ENCODE peak calls at places on chromosomes 7 and 10, in ten cellular contexts. One of them, this sample, is unnamed.

GRCh38 chr7:132381742-132382472 is 194.4 kb downstream of the PLXNA4 start:
- DNase-seq in fibroblast of pulmonary artery: peak; percentile 3
- DNase-seq in right cardiac atrium: no peak
- DNase-seq in spleen: peak; percentile 44
- DNase-seq in AG10803: no peak
- DNase-seq in retinal pigment epithelial cell: no peak
- DNase-seq in neural progenitor cell: no peak
- DNase-seq in tibial nerve: no peak
- DNase-seq in psoas muscle: no peak
- DNase-seq in brain microvascular endothelial cell: no peak
- DNase-seq in this sample: no peak

GRCh38 chr7:2151801-2152612 is 80.7 kb downstream of the MAD1L1 start:
- DNase-seq in right cardiac atrium: peak; percentile 10
- DNase-seq in neural progenitor cell: no peak
- DNase-seq in spleen: peak; percentile 59
- DNase-seq in tibial nerve: no peak
- DNase-seq in retinal pigment epithelial cell: no peak
- DNase-seq in AG10803: no peak
- DNase-seq in fibroblast of pulmonary artery: no peak
- DNase-seq in psoas muscle: peak; percentile 39
- DNase-seq in brain microvascular endothelial cell: no peak
- DNase-seq in this sample: no peak

GRCh38 chr7:4845740-4846142 is 16.1 kb downstream of the PAPOLB start:
- DNase-seq in fibroblast of pulmonary artery: peak; percentile 56
- DNase-seq in tibial nerve: no peak
- DNase-seq in retinal pigment epithelial cell: no peak
- DNase-seq in AG10803: peak; percentile 5
- DNase-seq in psoas muscle: no peak
- DNase-seq in right cardiac atrium: peak; percentile 70
- DNase-seq in spleen: no peak
- DNase-seq in brain microvascular endothelial cell: no peak
- DNase-seq in neural progenitor cell: peak; percentile 74
- DNase-seq in this sample: peak; percentile 39

GRCh38 chr7:43522406-43523156 is 60.3 kb upstream of the STK17A start:
- DNase-seq in fibroblast of pulmonary artery: peak; percentile 37
- DNase-seq in retinal pigment epithelial cell: no peak
- DNase-seq in brain microvascular endothelial cell: peak; percentile 61
- DNase-seq in neural progenitor cell: no peak
- DNase-seq in psoas muscle: no peak
- DNase-seq in AG10803: peak; percentile 92
- DNase-seq in spleen: no peak
- DNase-seq in tibial nerve: no peak
- DNase-seq in right cardiac atrium: no peak
- DNase-seq in this sample: peak; percentile 92

GRCh38 chr10:73969224-73969811 is 28.6 kb upstream of the VCL start:
- DNase-seq in retinal pigment epithelial cell: no peak
- DNase-seq in tibial nerve: no peak
- DNase-seq in right cardiac atrium: no peak
- DNase-seq in AG10803: no peak
- DNase-seq in brain microvascular endothelial cell: no peak
- DNase-seq in neural progenitor cell: no peak
- DNase-seq in spleen: no peak
- DNase-seq in fibroblast of pulmonary artery: peak; percentile 56
- DNase-seq in psoas muscle: no peak
- DNase-seq in this sample: no peak

GRCh38 chr10:68224810-68225209 is 7.1 kb downstream of the ATOH7 start:
- DNase-seq in retinal pigment epithelial cell: no peak
- DNase-seq in fibroblast of pulmonary artery: peak; percentile 23
- DNase-seq in brain microvascular endothelial cell: no peak
- DNase-seq in right cardiac atrium: no peak
- DNase-seq in neural progenitor cell: no peak
- DNase-seq in spleen: no peak
- DNase-seq in tibial nerve: no peak
- DNase-seq in AG10803: peak; percentile 31
- DNase-seq in psoas muscle: no peak
- DNase-seq in this sample: no peak

GRCh38 chr10:122390271-122390670 is 15.8 kb downstream of the PLEKHA1 start:
- DNase-seq in spleen: no peak
- DNase-seq in right cardiac atrium: no peak
- DNase-seq in retinal pigment epithelial cell: no peak
- DNase-seq in tibial nerve: no peak
- DNase-seq in AG10803: no peak
- DNase-seq in brain microvascular endothelial cell: no peak
- DNase-seq in neural progenitor cell: no peak
- DNase-seq in fibroblast of pulmonary artery: no peak
- DNase-seq in psoas muscle: no peak
- DNase-seq in this sample: no peak

GRCh38 chr7:111196655-111197054 is 105.7 kb downstream of the LRRN3 start:
- DNase-seq in neural progenitor cell: no peak
- DNase-seq in right cardiac atrium: no peak
- DNase-seq in brain microvascular endothelial cell: no peak
- DNase-seq in tibial nerve: no peak
- DNase-seq in spleen: no peak
- DNase-seq in AG10803: no peak
- DNase-seq in fibroblast of pulmonary artery: no peak
- DNase-seq in psoas muscle: no peak
- DNase-seq in retinal pigment epithelial cell: no peak
- DNase-seq in this sample: no peak

GRCh38 chr10:95660283-95660682 is 3.8 kb upstream of the ALDH18A1 start:
- DNase-seq in right cardiac atrium: no peak
- DNase-seq in AG10803: peak; percentile 51
- DNase-seq in retinal pigment epithelial cell: peak; percentile 5
- DNase-seq in tibial nerve: no peak
- DNase-seq in psoas muscle: no peak
- DNase-seq in neural progenitor cell: no peak
- DNase-seq in fibroblast of pulmonary artery: peak; percentile 33
- DNase-seq in brain microvascular endothelial cell: peak; percentile 29
- DNase-seq in spleen: no peak
- DNase-seq in this sample: no peak

GRCh38 chr10:121597504-121598241 is 571 bp downstream of the FGFR2 start:
- DNase-seq in AG10803: no peak
- DNase-seq in right cardiac atrium: peak; percentile 28
- DNase-seq in brain microvascular endothelial cell: no peak
- DNase-seq in spleen: no peak
- DNase-seq in tibial nerve: no peak
- DNase-seq in retinal pigment epithelial cell: no peak
- DNase-seq in fibroblast of pulmonary artery: no peak
- DNase-seq in psoas muscle: no peak
- DNase-seq in neural progenitor cell: peak; percentile 65
- DNase-seq in this sample: peak; percentile 4

GRCh38 chr7:150435390-150436073 is 14.9 kb upstream of the GIMAP8 start:
- DNase-seq in retinal pigment epithelial cell: no peak
- DNase-seq in psoas muscle: no peak
- DNase-seq in AG10803: no peak
- DNase-seq in tibial nerve: no peak
- DNase-seq in spleen: peak; percentile 91
- DNase-seq in fibroblast of pulmonary artery: no peak
- DNase-seq in neural progenitor cell: no peak
- DNase-seq in brain microvascular endothelial cell: no peak
- DNase-seq in right cardiac atrium: no peak
- DNase-seq in this sample: no peak

GRCh38 chr7:107180378-107180777 is 11.6 kb downstream of the HBP1 start:
- DNase-seq in fibroblast of pulmonary artery: peak; percentile 95
- DNase-seq in retinal pigment epithelial cell: peak; percentile 51
- DNase-seq in tibial nerve: no peak
- DNase-seq in brain microvascular endothelial cell: peak; percentile 62
- DNase-seq in neural progenitor cell: no peak
- DNase-seq in AG10803: peak; percentile 50
- DNase-seq in right cardiac atrium: peak; percentile 35
- DNase-seq in psoas muscle: peak; percentile 26
- DNase-seq in spleen: no peak
- DNase-seq in this sample: peak; percentile 54

GRCh38 chr7:33965116-33965827 is 59.9 kb downstream of the BMPER start:
- DNase-seq in AG10803: peak; percentile 81
- DNase-seq in spleen: no peak
- DNase-seq in right cardiac atrium: no peak
- DNase-seq in brain microvascular endothelial cell: no peak
- DNase-seq in tibial nerve: no peak
- DNase-seq in psoas muscle: no peak
- DNase-seq in retinal pigment epithelial cell: no peak
- DNase-seq in neural progenitor cell: no peak
- DNase-seq in fibroblast of pulmonary artery: peak; percentile 88
- DNase-seq in this sample: no peak

GRCh38 chr10:35876248-35876647 is 234.2 kb upstream of the FZD8 start:
- DNase-seq in psoas muscle: no peak
- DNase-seq in fibroblast of pulmonary artery: peak; percentile 45
- DNase-seq in AG10803: peak; percentile 78
- DNase-seq in brain microvascular endothelial cell: peak; percentile 41
- DNase-seq in retinal pigment epithelial cell: no peak
- DNase-seq in right cardiac atrium: no peak
- DNase-seq in neural progenitor cell: no peak
- DNase-seq in tibial nerve: no peak
- DNase-seq in spleen: no peak
- DNase-seq in this sample: no peak

GRCh38 chr7:121831320-121831719 is 41.6 kb upstream of the PTPRZ1 start:
- DNase-seq in neural progenitor cell: peak; percentile 33
- DNase-seq in right cardiac atrium: no peak
- DNase-seq in retinal pigment epithelial cell: peak; percentile 32
- DNase-seq in psoas muscle: no peak
- DNase-seq in tibial nerve: no peak
- DNase-seq in spleen: no peak
- DNase-seq in AG10803: no peak
- DNase-seq in brain microvascular endothelial cell: no peak
- DNase-seq in fibroblast of pulmonary artery: no peak
- DNase-seq in this sample: no peak

GRCh38 chr7:154882931-154883474 is 119.9 kb downstream of the PAXIP1 start:
- DNase-seq in neural progenitor cell: no peak
- DNase-seq in spleen: no peak
- DNase-seq in retinal pigment epithelial cell: no peak
- DNase-seq in tibial nerve: no peak
- DNase-seq in right cardiac atrium: no peak
- DNase-seq in AG10803: no peak
- DNase-seq in brain microvascular endothelial cell: no peak
- DNase-seq in psoas muscle: no peak
- DNase-seq in fibroblast of pulmonary artery: no peak
- DNase-seq in this sample: no peak

GRCh38 chr10:24694086-24694485 is 29.6 kb downstream of the ARHGAP21 start:
- DNase-seq in spleen: no peak
- DNase-seq in neural progenitor cell: no peak
- DNase-seq in fibroblast of pulmonary artery: no peak
- DNase-seq in right cardiac atrium: no peak
- DNase-seq in AG10803: peak; percentile 78
- DNase-seq in brain microvascular endothelial cell: no peak
- DNase-seq in retinal pigment epithelial cell: no peak
- DNase-seq in tibial nerve: no peak
- DNase-seq in psoas muscle: no peak
- DNase-seq in this sample: no peak

GRCh38 chr7:27161721-27162547 is 3.4 kb downstream of the HOXA9 start:
- DNase-seq in AG10803: no peak
- DNase-seq in psoas muscle: peak; percentile 59
- DNase-seq in right cardiac atrium: no peak
- DNase-seq in brain microvascular endothelial cell: no peak
- DNase-seq in spleen: peak; percentile 78
- DNase-seq in neural progenitor cell: peak; percentile 50
- DNase-seq in retinal pigment epithelial cell: no peak
- DNase-seq in fibroblast of pulmonary artery: no peak
- DNase-seq in tibial nerve: peak; percentile 13
- DNase-seq in this sample: no peak

GRCh38 chr10:3987142-3987974 is 202.3 kb upstream of the KLF6 start:
- DNase-seq in right cardiac atrium: no peak
- DNase-seq in AG10803: peak; percentile 60
- DNase-seq in spleen: no peak
- DNase-seq in tibial nerve: no peak
- DNase-seq in fibroblast of pulmonary artery: no peak
- DNase-seq in brain microvascular endothelial cell: no peak
- DNase-seq in retinal pigment epithelial cell: no peak
- DNase-seq in psoas muscle: no peak
- DNase-seq in neural progenitor cell: no peak
- DNase-seq in this sample: no peak
- H3K4me3 ChIP-seq in right cardiac atrium: no peak overlapping the region
- H3K4me3 ChIP-seq in AG10803: no peak overlapping the region
- H3K4me3 ChIP-seq in spleen: no peak overlapping the region
- H3K4me3 ChIP-seq in tibial nerve: no peak overlapping the region
- H3K4me3 ChIP-seq in fibroblast of pulmonary artery: no peak overlapping the region
- H3K4me3 ChIP-seq in brain microvascular endothelial cell: no peak overlapping the region
- H3K4me3 ChIP-seq in retinal pigment epithelial cell: no peak overlapping the region
- H3K4me3 ChIP-seq in psoas muscle: no peak overlapping the region
- H3K4me3 ChIP-seq in neural progenitor cell: no peak overlapping the region
- H3K4me3 ChIP-seq in this sample: no peak overlapping the region

GRCh38 chr7:103423467-103424179 is 22.4 kb downstream of the SLC26A5 start:
- DNase-seq in spleen: no peak
- DNase-seq in psoas muscle: no peak
- DNase-seq in retinal pigment epithelial cell: no peak
- DNase-seq in tibial nerve: no peak
- DNase-seq in neural progenitor cell: no peak
- DNase-seq in AG10803: no peak
- DNase-seq in right cardiac atrium: no peak
- DNase-seq in fibroblast of pulmonary artery: no peak
- DNase-seq in brain microvascular endothelial cell: no peak
- DNase-seq in this sample: no peak
- H3K4me3 ChIP-seq in spleen: no peak overlapping the region
- H3K4me3 ChIP-seq in psoas muscle: no peak overlapping the region
- H3K4me3 ChIP-seq in retinal pigment epithelial cell: no peak overlapping the region
- H3K4me3 ChIP-seq in tibial nerve: no peak overlapping the region
- H3K4me3 ChIP-seq in neural progenitor cell: no peak overlapping the region
- H3K4me3 ChIP-seq in AG10803: no peak overlapping the region
- H3K4me3 ChIP-seq in right cardiac atrium: no peak overlapping the region
- H3K4me3 ChIP-seq in fibroblast of pulmonary artery: no peak overlapping the region
- H3K4me3 ChIP-seq in brain microvascular endothelial cell: no peak overlapping the region
- H3K4me3 ChIP-seq in this sample: no peak overlapping the region

GRCh38 chr10:117367718-117368117 is 7.5 kb downstream of the PDZD8 start:
- DNase-seq in tibial nerve: no peak
- DNase-seq in spleen: no peak
- DNase-seq in psoas muscle: no peak
- DNase-seq in brain microvascular endothelial cell: no peak
- DNase-seq in right cardiac atrium: no peak
- DNase-seq in retinal pigment epithelial cell: no peak
- DNase-seq in AG10803: no peak
- DNase-seq in neural progenitor cell: no peak
- DNase-seq in fibroblast of pulmonary artery: no peak
- DNase-seq in this sample: no peak
- H3K4me3 ChIP-seq in tibial nerve: no peak overlapping the region
- H3K4me3 ChIP-seq in spleen: no peak overlapping the region
- H3K4me3 ChIP-seq in psoas muscle: no peak overlapping the region
- H3K4me3 ChIP-seq in brain microvascular endothelial cell: no peak overlapping the region
- H3K4me3 ChIP-seq in right cardiac atrium: no peak overlapping the region
- H3K4me3 ChIP-seq in retinal pigment epithelial cell: no peak overlapping the region
- H3K4me3 ChIP-seq in AG10803: no peak overlapping the region
- H3K4me3 ChIP-seq in neural progenitor cell: no peak overlapping the region
- H3K4me3 ChIP-seq in fibroblast of pulmonary artery: no peak overlapping the region
- H3K4me3 ChIP-seq in this sample: no peak overlapping the region

DNA sequence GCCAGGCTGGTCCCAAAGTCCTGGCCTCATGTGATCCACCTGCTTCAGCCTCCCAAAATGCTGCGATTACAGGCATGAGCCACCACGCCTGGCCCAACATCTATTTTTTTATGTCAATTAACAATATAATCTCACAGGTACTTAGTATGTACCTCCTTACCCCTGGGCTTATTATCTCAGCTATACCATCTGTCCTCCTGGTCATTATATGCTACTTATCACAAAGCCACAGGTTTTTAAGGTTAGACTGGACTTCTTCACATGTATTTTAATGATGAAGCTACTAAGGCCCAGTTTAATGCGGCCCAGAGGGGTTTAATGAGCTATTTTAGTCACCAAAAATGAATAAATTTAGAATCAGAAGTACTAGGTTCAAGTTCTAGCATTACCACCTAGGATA is 3.4 kb downstream of the NSUN6 start:
- DNase-seq in tibial nerve: no peak
- DNase-seq in brain microvascular endothelial cell: no peak
- DNase-seq in fibroblast of pulmonary artery: no peak
- DNase-seq in psoas muscle: no peak
- DNase-seq in neural progenitor cell: no peak
- DNase-seq in retinal pigment epithelial cell: no peak
- DNase-seq in AG10803: no peak
- DNase-seq in right cardiac atrium: no peak
- DNase-seq in spleen: no peak
- DNase-seq in this sample: no peak
- H3K4me3 ChIP-seq in tibial nerve: no peak overlapping the region
- H3K4me3 ChIP-seq in brain microvascular endothelial cell: no peak overlapping the region
- H3K4me3 ChIP-seq in fibroblast of pulmonary artery: no peak overlapping the region
- H3K4me3 ChIP-seq in psoas muscle: no peak overlapping the region
- H3K4me3 ChIP-seq in neural progenitor cell: no peak overlapping the region
- H3K4me3 ChIP-seq in retinal pigment epithelial cell: no peak overlapping the region
- H3K4me3 ChIP-seq in AG10803: no peak overlapping the region
- H3K4me3 ChIP-seq in right cardiac atrium: no peak overlapping the region
- H3K4me3 ChIP-seq in spleen: no peak overlapping the region
- H3K4me3 ChIP-seq in this sample: no peak overlapping the region

This sample was measured in MG63.